ENCODE peak calls at places on chromosome 19, in four cellular contexts. B is lower lobe of right lung, P is osteoblast, S is left ventricle myocardium inferior. G is an unnamed sample.

GRCh38 chr19:42229855-42230331 is 9.8 kb downstream of the ZNF526 start:
- DNase-seq in B (no peak), S (no peak), P (peak; percentile 92), G (no peak)

GRCh38 chr19:41551212-41551610 is 24.8 kb upstream of the CEACAM21 start:
- DNase-seq in S (no peak), B (no peak), P (no peak), G (no peak)

GRCh38 chr19:40689339-40690049 is 957 bp downstream of the NUMBL start:
- DNase-seq in B (no peak), P (peak; percentile 77), S (peak; percentile 46), G (no peak)

GRCh38 chr19:19552811-19553210 is 14.7 kb downstream of the CILP2 start:
- DNase-seq in S (no peak), B (no peak), P (peak; percentile 99), G (peak; percentile 44)

GRCh38 chr19:12788682-12789097 is 2.6 kb upstream of the JUNB start:
- DNase-seq in S (peak; percentile 87), B (peak; percentile 85), P (peak; percentile 95), G (peak; percentile 88)

GRCh38 chr19:48290341-48290922 is 20.6 kb downstream of the ZNF114 start:
- DNase-seq in B (no peak), P (peak; percentile 94), S (no peak), G (peak; percentile 36)

GRCh38 chr19:18340237-18340989 is at the start of gene PGPEP1:
- DNase-seq in B (peak; percentile 85), P (peak; percentile 96), S (peak; percentile 83), G (no peak)

GRCh38 chr19:34269968-34270621 is 15.7 kb downstream of the GARRE1 start:
- DNase-seq in B (peak; percentile 77), S (peak; percentile 43), P (peak; percentile 88), G (peak; percentile 79)

GRCh38 chr19:10861118-10861651 is 10.2 kb upstream of the CARM1 start:
- DNase-seq in P (peak; percentile 72), B (peak; percentile 63), S (no peak), G (peak; percentile 56)

GRCh38 chr19:7007859-7008258 is 13.4 kb downstream of the MBD3L2B start:
- DNase-seq in B (no peak), P (no peak), S (no peak), G (no peak)

GRCh38 chr19:27911122-27911898 is 1301.6 kb downstream of the UQCRFS1 start:
- DNase-seq in B (no peak), P (no peak), S (no peak), G (no peak)

GRCh38 chr19:39037194-39037593 is 4.8 kb upstream of the FBXO27 start:
- DNase-seq in B (no peak), P (peak; percentile 19), S (no peak), G (no peak)

GRCh38 chr19:39032164-39032918 is at the start of gene FBXO27:
- DNase-seq in P (peak; percentile 86), B (peak; percentile 52), S (peak; percentile 18), G (no peak)

DNA sequence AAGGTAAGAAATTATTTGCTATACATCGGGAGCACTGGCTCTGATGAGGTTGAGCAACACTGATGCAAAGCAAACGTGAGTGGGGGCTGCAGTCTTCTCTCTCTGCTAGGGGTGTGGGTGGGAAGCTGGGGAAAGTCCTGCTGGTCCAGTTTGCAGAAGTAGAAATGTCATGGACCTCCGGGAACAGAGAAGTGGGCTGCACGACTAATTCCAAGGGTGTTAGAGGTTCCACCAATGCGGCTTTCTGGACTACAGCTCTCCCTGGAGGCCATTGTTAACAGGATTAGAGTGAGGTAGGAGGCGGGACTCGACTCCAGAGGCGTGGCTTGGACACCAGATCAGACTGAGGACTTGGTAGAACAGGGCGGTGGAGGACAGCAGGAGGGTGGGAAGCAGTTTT is 5.7 kb upstream of the FBXO27 start:
- DNase-seq in B (no peak), S (no peak), P (peak; percentile 84), G (peak; percentile 68)
- TF ChIP-seq CTCF in B (no peak), S (no peak), P (peak; percentile 33), G (peak; percentile 5)

DNA sequence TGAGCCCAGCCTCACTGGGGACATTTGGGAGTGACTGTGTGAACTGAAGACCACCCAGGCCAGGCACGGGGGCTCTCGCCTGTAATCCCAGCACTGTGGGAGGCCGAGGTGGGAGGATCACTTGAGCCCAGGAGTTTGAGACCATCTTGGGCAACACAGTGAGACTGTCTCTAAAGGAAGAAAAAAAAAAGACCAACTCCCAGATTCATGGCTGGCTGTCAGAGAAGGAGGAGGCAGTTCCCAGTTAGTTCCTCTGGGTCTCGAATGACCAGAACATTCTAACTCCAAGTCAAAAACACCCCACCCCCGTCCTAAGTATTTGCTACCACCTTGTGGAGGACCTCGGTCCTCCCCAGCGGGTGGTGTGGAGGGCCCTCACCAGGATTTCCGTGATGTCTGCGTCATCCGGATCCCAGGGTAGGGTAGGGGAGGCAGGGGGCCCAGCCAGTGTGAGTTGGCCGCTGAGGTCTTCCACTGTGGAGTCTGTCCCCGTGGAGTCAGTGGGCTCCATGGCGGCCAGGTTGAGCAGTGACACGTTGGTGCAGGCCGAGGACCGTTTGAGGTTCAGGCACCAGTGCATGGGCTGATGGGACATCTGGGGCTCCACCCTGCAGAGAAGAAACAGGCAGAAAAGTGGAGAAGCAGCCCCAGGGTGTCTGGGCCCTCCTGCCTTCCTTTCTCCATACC is 1.3 kb downstream of the TSKS start:
- DNase-seq in S (peak; percentile 36), P (no peak), B (no peak), G (no peak)
- TF ChIP-seq CTCF in S (peak; percentile 47), P (peak; percentile 17), B (peak; percentile 20), G (no peak)

GRCh38 chr19:30174357-30174645 is 197.9 kb upstream of the ZNF536 start:
- DNase-seq in P (no peak), B (no peak), S (no peak), G (no peak)
- TF ChIP-seq CTCF in P (no peak), B (no peak), S (no peak), G (no peak)

DNA sequence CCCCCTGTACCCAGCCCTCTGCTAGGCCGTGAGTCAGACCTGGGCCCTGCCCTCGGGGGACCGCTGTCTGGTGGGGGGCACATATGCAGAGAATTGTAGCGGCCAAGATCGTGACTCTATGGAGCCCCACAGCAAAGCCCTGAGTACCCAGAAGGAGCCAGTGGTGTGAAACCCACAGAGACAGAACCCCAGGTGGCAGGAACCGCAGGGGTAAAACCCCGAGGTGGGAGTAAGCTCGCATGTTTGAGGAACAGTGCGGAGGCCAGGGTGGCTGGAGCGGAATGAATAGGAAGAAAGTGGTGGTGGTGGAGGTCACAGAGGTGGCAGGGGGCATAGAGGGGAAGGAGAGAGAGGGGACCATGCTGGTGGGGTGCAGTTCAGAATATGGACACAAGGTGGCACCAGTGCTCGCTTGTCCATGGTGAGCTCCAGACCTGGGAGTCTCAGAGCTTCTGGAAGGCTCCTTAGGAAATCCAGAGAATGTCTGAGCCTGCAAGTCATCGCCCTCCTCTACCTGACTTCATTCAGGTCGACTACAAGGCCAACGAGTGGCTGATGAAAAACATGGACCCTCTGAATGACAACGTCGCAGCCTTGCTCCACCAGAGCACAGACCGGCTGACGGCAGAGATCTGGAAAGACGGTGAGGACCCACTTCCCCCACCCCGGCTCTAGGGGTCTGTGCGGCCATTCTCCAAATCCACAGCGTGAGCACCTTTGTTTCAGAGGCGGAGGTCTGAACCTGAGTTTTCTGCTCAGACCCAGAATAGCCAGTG is 48.9 kb downstream of the MYH14 start:
- DNase-seq in P (peak; percentile 90), S (no peak), B (no peak), G (no peak)
- TF ChIP-seq CTCF in P (peak; percentile 54), S (peak; percentile 73), B (peak; percentile 67), G (peak; percentile 31)

GRCh38 chr19:45637890-45638667 is 1.1 kb downstream of the EML2 start:
- DNase-seq in S (no peak), P (peak; percentile 92), B (no peak), G (peak; percentile 73)
- TF ChIP-seq CTCF in S (no peak), P (no peak), B (no peak), G (no peak)

DNA sequence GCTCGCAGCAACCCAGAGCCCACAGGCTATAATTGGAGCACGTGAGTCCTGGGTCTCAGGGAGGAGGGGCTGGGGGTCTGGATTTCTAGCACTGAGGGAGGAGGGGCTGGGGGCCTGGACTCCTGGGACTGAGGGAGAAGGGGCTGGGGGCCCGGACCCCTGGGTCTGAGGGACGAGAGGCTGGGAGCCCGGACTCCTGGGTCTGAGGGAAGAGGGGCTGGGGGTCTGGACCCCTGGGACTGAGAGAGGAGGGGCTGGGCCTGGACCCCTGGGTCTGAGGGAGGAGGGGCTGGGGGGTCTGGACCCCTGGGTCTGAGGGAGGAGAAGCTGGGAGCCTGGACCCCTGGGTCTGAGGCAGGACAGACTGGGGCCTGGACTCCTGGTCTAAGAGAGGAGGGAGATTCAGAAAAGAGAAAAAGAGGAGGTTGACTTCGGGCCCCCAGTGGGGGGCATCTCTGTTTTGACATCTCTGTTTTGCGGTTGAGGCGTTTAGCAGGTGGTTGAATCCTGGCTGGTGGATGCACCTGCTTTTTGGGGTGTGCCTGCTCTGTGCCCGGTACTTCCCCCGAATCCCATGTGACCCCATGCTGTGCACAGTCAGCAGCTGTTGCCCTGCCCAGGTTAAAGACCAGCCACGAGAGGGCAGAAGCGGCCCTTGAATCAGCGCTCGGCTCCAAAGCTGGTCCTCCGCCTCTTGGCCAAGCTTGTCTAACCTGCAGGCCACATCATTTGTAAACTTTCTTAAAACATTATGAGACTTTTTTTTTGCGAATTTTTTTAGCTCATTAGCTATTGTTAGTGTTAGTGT is 10.5 kb downstream of the PVR start:
- DNase-seq in P (no peak), S (peak; percentile 68), B (peak; percentile 88), G (peak; percentile 83)
- TF ChIP-seq CTCF in P (peak; percentile 39), S (peak; percentile 73), B (peak; percentile 72), G (peak; percentile 56)

DNA sequence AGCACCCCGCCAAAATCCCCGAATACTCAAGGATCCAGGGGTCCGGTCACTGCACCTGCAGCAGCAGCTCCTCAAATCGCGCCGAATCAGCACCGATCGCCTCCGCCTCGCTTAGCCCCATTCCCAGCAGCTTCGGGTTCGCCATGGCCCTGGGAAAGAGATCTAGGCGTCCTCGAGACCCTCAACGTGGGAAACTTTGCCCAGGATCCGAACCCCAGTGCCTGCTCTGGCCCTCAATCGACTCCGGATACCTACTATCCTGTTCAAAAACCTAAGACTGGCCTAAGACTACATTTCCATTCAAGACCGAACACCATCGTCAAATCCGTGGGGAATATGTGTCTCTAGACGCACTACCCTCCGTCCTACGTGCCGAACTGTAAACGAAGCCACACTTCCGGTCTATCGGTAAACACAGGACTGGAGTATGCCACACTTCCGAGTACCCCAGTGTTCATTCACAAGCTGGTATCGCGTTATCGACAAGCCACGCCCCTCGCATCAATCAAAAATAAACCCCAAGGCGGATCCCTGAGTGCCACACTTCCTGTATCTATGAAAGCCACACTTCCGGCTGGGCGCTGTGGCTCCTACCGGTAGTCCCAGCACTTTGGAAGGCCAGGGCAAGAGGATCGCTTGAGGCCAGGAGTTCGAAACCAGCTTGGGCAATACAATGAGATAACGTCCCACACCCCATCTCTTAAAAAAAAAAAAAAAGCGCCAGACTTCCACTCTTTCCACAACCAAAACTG is at the start of gene PIH1D1:
- DNase-seq in S (peak; percentile 96), P (peak; percentile 98), B (peak; percentile 98), G (peak; percentile 100)
- TF ChIP-seq CTCF in S (peak; percentile 46), P (no peak), B (no peak), G (no peak)

G was measured in MCF 10A.